ENCODE peak calls at places on chromosomes 16 and 17, in four cellular contexts. One of them, this sample, is unnamed.

GRCh38 chr17:67150826-67151225 is 94.2 kb downstream of the HELZ start:
- ATAC-seq in HCT116: no peak
- ATAC-seq in GM12878: no peak
- ATAC-seq in GM23338: no peak
- ATAC-seq in this sample: no peak

GRCh38 chr17:63699638-63700527 is at the start of gene LIMD2:
- ATAC-seq in HCT116: peak; percentile 62
- ATAC-seq in GM12878: peak; percentile 7
- ATAC-seq in GM23338: peak; percentile 10
- ATAC-seq in this sample: peak; percentile 26

GRCh38 chr16:89130448-89130847 is 36.8 kb downstream of the ACSF3 start:
- ATAC-seq in HCT116: no peak
- ATAC-seq in GM12878: no peak
- ATAC-seq in GM23338: no peak
- ATAC-seq in this sample: no peak

GRCh38 chr17:65990593-65990992 is 201.3 kb downstream of the CEP112 start:
- ATAC-seq in HCT116: no peak
- ATAC-seq in GM12878: no peak
- ATAC-seq in GM23338: no peak
- ATAC-seq in this sample: no peak

GRCh38 chr17:16922386-16923096 is 49.4 kb downstream of the TNFRSF13B start:
- ATAC-seq in HCT116: peak; percentile 51
- ATAC-seq in GM12878: peak; percentile 61
- ATAC-seq in GM23338: no peak
- ATAC-seq in this sample: no peak

GRCh38 chr17:17096438-17097178 is 54.4 kb downstream of the MPRIP start:
- ATAC-seq in HCT116: peak; percentile 30
- ATAC-seq in GM12878: no peak
- ATAC-seq in GM23338: peak; percentile 18
- ATAC-seq in this sample: no peak

GRCh38 chr17:13734880-13735279 is 133.2 kb upstream of the HS3ST3A1 start:
- ATAC-seq in HCT116: no peak
- ATAC-seq in GM12878: no peak
- ATAC-seq in GM23338: no peak
- ATAC-seq in this sample: no peak

GRCh38 chr17:74467221-74467951 is 952 bp downstream of the CD300A start:
- ATAC-seq in HCT116: no peak
- ATAC-seq in GM12878: peak; percentile 78
- ATAC-seq in GM23338: peak; percentile 78
- ATAC-seq in this sample: no peak

GRCh38 chr16:73048292-73049050 is 543 bp upstream of the ZFHX3 start:
- ATAC-seq in HCT116: peak; percentile 70
- ATAC-seq in GM12878: peak; percentile 7
- ATAC-seq in GM23338: peak; percentile 13
- ATAC-seq in this sample: peak; percentile 74

GRCh38 chr16:52435573-52435972 is 111.4 kb downstream of the TOX3 start:
- ATAC-seq in HCT116: no peak
- ATAC-seq in GM12878: no peak
- ATAC-seq in GM23338: peak; percentile 50
- ATAC-seq in this sample: no peak

GRCh38 chr16:58019866-58020538 is 5.6 kb upstream of the MMP15 start:
- ATAC-seq in HCT116: no peak
- ATAC-seq in GM12878: no peak
- ATAC-seq in GM23338: no peak
- ATAC-seq in this sample: no peak

GRCh38 chr16:20879175-20880053 is 20.7 kb downstream of the DCUN1D3 start:
- ATAC-seq in HCT116: peak; percentile 65
- ATAC-seq in GM12878: peak; percentile 70
- ATAC-seq in GM23338: no peak
- ATAC-seq in this sample: no peak

GRCh38 chr17:78774956-78775571 is 7.0 kb downstream of the CYTH1 start:
- ATAC-seq in HCT116: no peak
- ATAC-seq in GM12878: peak; percentile 69
- ATAC-seq in GM23338: peak; percentile 76
- ATAC-seq in this sample: no peak

GRCh38 chr17:34447406-34447805 is 84.4 kb upstream of the CCL1 start:
- ATAC-seq in HCT116: no peak
- ATAC-seq in GM12878: no peak
- ATAC-seq in GM23338: no peak
- ATAC-seq in this sample: no peak

GRCh38 chr16:54655171-54655590 is 275.5 kb upstream of the IRX5 start:
- ATAC-seq in HCT116: no peak
- ATAC-seq in GM12878: no peak
- ATAC-seq in GM23338: peak; percentile 16
- ATAC-seq in this sample: no peak

GRCh38 chr16:17134586-17134985 is 336.2 kb downstream of the XYLT1 start:
- ATAC-seq in HCT116: no peak
- ATAC-seq in GM12878: peak; percentile 97
- ATAC-seq in GM23338: no peak
- ATAC-seq in this sample: no peak

GRCh38 chr16:52497067-52497816 is 49.7 kb downstream of the TOX3 start:
- ATAC-seq in HCT116: no peak
- ATAC-seq in GM12878: no peak
- ATAC-seq in GM23338: no peak
- ATAC-seq in this sample: no peak

GRCh38 chr17:83006515-83007455 is 72.6 kb upstream of the METRNL start:
- ATAC-seq in HCT116: no peak
- ATAC-seq in GM12878: no peak
- ATAC-seq in GM23338: no peak
- ATAC-seq in this sample: peak; percentile 39

GRCh38 chr16:69567031-69567680 is 1.4 kb downstream of the NFAT5 start:
- ATAC-seq in HCT116: no peak
- ATAC-seq in GM12878: peak; percentile 2
- ATAC-seq in GM23338: peak; percentile 2
- ATAC-seq in this sample: no peak

GRCh38 chr16:27346818-27347217 is 33.0 kb downstream of the IL4R start:
- ATAC-seq in HCT116: no peak
- ATAC-seq in GM12878: no peak
- ATAC-seq in GM23338: no peak
- ATAC-seq in this sample: no peak

GRCh38 chr17:16428098-16428882 is 12.9 kb downstream of the TRPV2 start:
- ATAC-seq in HCT116: peak; percentile 97
- ATAC-seq in GM12878: peak; percentile 93
- ATAC-seq in GM23338: peak; percentile 92
- ATAC-seq in this sample: peak; percentile 78

GRCh38 chr16:77299395-77299794 is 100.2 kb downstream of the SYCE1L start:
- ATAC-seq in HCT116: no peak
- ATAC-seq in GM12878: peak; percentile 59
- ATAC-seq in GM23338: no peak
- ATAC-seq in this sample: no peak

GRCh38 chr16:75379339-75379738 is 54.0 kb downstream of the CFDP1 start:
- ATAC-seq in HCT116: no peak
- ATAC-seq in GM12878: peak; percentile 76
- ATAC-seq in GM23338: no peak
- ATAC-seq in this sample: no peak

GRCh38 chr16:57277586-57277985 is 6.9 kb downstream of the PLLP start:
- ATAC-seq in HCT116: peak; percentile 86
- ATAC-seq in GM12878: peak; percentile 88
- ATAC-seq in GM23338: no peak
- ATAC-seq in this sample: no peak

GRCh38 chr17:50209133-50209471 is 7.7 kb upstream of the COL1A1 start:
- ATAC-seq in HCT116: no peak
- ATAC-seq in GM12878: no peak
- ATAC-seq in GM23338: no peak
- ATAC-seq in this sample: no peak

GRCh38 chr17:50211249-50212120 is 10.1 kb upstream of the COL1A1 start:
- ATAC-seq in HCT116: no peak
- ATAC-seq in GM12878: no peak
- ATAC-seq in GM23338: no peak
- ATAC-seq in this sample: no peak

GRCh38 chr17:50212121-50212843 is 10.9 kb upstream of the COL1A1 start:
- ATAC-seq in HCT116: no peak
- ATAC-seq in GM12878: no peak
- ATAC-seq in GM23338: no peak
- ATAC-seq in this sample: no peak

GRCh38 chr17:50209472-50210248 is 8.2 kb upstream of the COL1A1 start:
- ATAC-seq in HCT116: peak; percentile 2
- ATAC-seq in GM12878: no peak
- ATAC-seq in GM23338: peak; percentile 38
- ATAC-seq in this sample: peak; percentile 94

GRCh38 chr17:50210249-50211225 is 9.1 kb upstream of the COL1A1 start:
- ATAC-seq in HCT116: peak; percentile 79
- ATAC-seq in GM12878: no peak
- ATAC-seq in GM23338: peak; percentile 27
- ATAC-seq in this sample: peak; percentile 67
- TF ChIP-seq POLR2AphosphoS5 in HCT116: no peak
- TF ChIP-seq POLR2AphosphoS5 in GM12878: no peak
- TF ChIP-seq POLR2AphosphoS5 in GM23338: no peak
- TF ChIP-seq POLR2AphosphoS5 in this sample: peak; percentile 65

GRCh38 chr16:1532771-1533170 is 695 bp upstream of the TMEM204 start:
- ATAC-seq in HCT116: no peak
- ATAC-seq in GM12878: no peak
- ATAC-seq in GM23338: no peak
- ATAC-seq in this sample: no peak

GRCh38 chr16:1534021-1535020 is 855 bp downstream of the TMEM204 start:
- ATAC-seq in HCT116: no peak
- ATAC-seq in GM12878: no peak
- ATAC-seq in GM23338: no peak
- ATAC-seq in this sample: no peak

GRCh38 chr16:1532081-1532760 is 1.2 kb upstream of the TMEM204 start:
- ATAC-seq in HCT116: no peak
- ATAC-seq in GM12878: no peak
- ATAC-seq in GM23338: no peak
- ATAC-seq in this sample: peak; percentile 82

GRCh38 chr16:1531638-1531910 is 1.9 kb upstream of the TMEM204 start:
- ATAC-seq in HCT116: no peak
- ATAC-seq in GM12878: no peak
- ATAC-seq in GM23338: no peak
- ATAC-seq in this sample: no peak

DNA sequence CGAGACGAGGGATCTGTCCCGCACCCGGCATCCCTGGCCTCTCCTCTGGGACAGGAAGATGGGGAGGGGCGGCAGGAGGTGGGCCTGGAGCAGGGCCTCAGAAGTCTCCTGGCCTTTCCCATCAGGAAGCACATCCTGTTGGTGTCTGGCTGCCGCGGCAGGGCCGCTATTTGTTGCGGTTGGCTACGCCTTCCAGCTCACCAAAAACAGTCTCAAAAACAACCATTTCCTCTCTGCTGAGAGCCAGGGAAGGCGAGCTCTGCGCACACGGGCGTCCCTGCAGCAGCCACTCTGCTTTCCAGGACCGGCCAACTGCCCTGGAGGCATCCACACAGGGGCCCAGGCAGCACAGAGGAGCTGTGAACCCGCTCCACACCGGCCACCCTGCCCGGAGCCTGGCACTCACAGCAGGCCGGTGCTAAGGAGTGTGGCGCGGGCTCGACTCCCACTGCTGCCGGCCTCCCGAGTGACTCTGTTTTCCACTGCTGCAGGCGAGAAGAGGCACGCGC is at the start of gene TMEM204:
- ATAC-seq in HCT116: no peak
- ATAC-seq in GM12878: peak; percentile 19
- ATAC-seq in GM23338: no peak
- ATAC-seq in this sample: peak; percentile 66
- TF ChIP-seq POLR2AphosphoS5 in HCT116: no peak
- TF ChIP-seq POLR2AphosphoS5 in GM12878: no peak
- TF ChIP-seq POLR2AphosphoS5 in GM23338: no peak
- TF ChIP-seq POLR2AphosphoS5 in this sample: peak; percentile 67

GRCh38 chr17:59375858-59376257 is 44.4 kb downstream of the YPEL2 start:
- ATAC-seq in HCT116: no peak
- ATAC-seq in GM12878: peak; percentile 53
- ATAC-seq in GM23338: no peak
- ATAC-seq in this sample: no peak

GRCh38 chr17:59370580-59371299 is 39.3 kb downstream of the YPEL2 start:
- ATAC-seq in HCT116: no peak
- ATAC-seq in GM12878: peak; percentile 18
- ATAC-seq in GM23338: no peak
- ATAC-seq in this sample: no peak

GRCh38 chr17:59372138-59372751 is 40.8 kb downstream of the YPEL2 start:
- ATAC-seq in HCT116: no peak
- ATAC-seq in GM12878: peak; percentile 88
- ATAC-seq in GM23338: no peak
- ATAC-seq in this sample: peak; percentile 68

GRCh38 chr17:59371426-59372099 is 40.1 kb downstream of the YPEL2 start:
- ATAC-seq in HCT116: no peak
- ATAC-seq in GM12878: peak; percentile 17
- ATAC-seq in GM23338: no peak
- ATAC-seq in this sample: peak; percentile 81

DNA sequence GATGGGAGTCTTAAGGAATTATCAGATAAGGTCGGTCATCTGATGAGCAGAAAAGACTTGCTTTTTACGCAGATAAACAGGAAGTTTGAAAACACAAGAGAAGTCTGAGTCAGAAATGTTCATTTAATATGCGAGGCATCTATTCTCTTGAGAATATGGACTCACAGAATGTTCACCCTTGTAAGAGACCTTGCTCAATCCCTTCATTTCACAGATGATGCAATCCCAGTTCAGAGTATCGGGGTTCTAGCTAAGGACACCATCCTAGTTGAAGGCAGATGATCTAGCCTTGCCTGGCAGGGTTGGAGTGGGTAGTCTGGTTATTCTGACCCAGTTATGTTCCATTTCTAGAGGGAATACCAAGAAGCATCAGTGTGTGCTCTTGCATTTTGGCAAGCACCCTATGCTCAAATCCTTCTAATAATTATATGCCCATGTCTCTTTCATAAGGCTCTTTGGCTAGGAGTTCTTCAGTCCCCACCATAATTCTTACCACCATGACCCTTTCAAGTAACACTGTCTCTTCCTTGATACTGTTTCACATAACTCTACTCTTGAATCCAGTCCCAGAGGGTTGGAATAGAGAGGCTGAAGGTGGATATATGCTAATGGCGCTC is 42.5 kb downstream of the YPEL2 start:
- ATAC-seq in HCT116: no peak
- ATAC-seq in GM12878: no peak
- ATAC-seq in GM23338: no peak
- ATAC-seq in this sample: peak; percentile 65
- TF ChIP-seq POLR2AphosphoS5 in HCT116: no peak
- TF ChIP-seq POLR2AphosphoS5 in GM12878: no peak
- TF ChIP-seq POLR2AphosphoS5 in GM23338: no peak
- TF ChIP-seq POLR2AphosphoS5 in this sample: peak; percentile 78

DNA sequence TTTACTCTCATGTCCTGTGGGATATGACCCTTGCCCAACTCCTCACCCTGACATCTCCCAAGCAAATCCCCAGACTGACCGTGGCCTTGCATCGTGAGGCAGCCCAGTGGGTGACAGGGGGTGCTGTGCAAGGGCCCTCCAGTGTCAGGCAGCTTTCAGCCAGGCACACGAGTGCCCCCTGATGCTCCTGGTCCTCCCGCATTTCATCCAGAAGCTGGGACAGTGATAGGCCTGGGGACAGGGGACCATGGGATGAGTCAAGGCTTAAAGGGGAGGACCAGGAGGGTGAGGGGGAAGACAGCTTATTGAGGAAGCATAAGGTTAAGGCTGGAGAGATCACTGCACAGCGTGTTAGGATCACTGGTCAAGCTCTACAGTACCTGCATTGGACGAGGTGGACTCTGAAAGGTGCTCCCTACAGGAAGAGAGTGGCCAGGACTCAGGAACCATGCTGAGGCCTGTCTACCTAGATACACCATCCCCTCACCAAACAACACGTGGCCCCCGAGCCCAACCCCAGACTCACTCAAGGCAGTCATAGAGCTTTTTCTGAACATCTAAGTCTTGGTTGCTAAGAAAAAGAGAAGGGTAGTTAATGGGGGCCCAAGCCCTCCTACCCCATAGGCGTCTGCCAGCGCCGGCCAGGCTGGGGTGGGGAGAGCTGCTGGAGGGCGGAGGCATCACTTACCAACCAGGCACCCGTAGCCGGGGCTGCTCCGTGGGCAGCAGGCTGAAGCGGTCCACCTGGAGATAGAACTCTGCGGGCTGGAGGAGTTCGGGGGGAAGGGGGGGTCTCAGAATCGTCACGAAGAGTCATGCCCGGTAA is 998 bp downstream of the ACD start:
- ATAC-seq in HCT116: no peak
- ATAC-seq in GM12878: no peak
- ATAC-seq in GM23338: no peak
- ATAC-seq in this sample: no peak
- TF ChIP-seq POLR2AphosphoS5 in HCT116: no peak
- TF ChIP-seq POLR2AphosphoS5 in GM12878: no peak
- TF ChIP-seq POLR2AphosphoS5 in GM23338: no peak
- TF ChIP-seq POLR2AphosphoS5 in this sample: no peak